ENCODE peak calls at places on chromosomes 11 and 22, in ten cellular contexts. One of them, this sample, is unnamed.

GRCh38 chr22:27139935-27140493 is 482.6 kb downstream of the MIAT start:
- DNase-seq in epithelial cell of proximal tubule: no peak
- DNase-seq in AG09309: peak
- DNase-seq in fibroblast of pulmonary artery: peak
- DNase-seq in epithelial cell of esophagus: peak
- DNase-seq in fibroblast of the aortic adventitia: peak
- DNase-seq in IMR-90: peak
- DNase-seq in HCT116: no peak
- DNase-seq in foreskin fibroblast: peak
- DNase-seq in NB4: no peak
- DNase-seq in this sample: no peak

GRCh38 chr11:131748146-131749050 is 378.0 kb downstream of the NTM start:
- DNase-seq in HCT116: no peak
- DNase-seq in foreskin fibroblast: peak
- DNase-seq in AG09309: no peak
- DNase-seq in NB4: peak
- DNase-seq in fibroblast of pulmonary artery: peak
- DNase-seq in epithelial cell of esophagus: peak
- DNase-seq in IMR-90: peak
- DNase-seq in fibroblast of the aortic adventitia: peak
- DNase-seq in epithelial cell of proximal tubule: no peak
- DNase-seq in this sample: no peak

GRCh38 chr22:49368221-49368975 is 459.3 kb downstream of the BRD1 start:
- DNase-seq in fibroblast of pulmonary artery: no peak
- DNase-seq in NB4: no peak
- DNase-seq in IMR-90: no peak
- DNase-seq in epithelial cell of proximal tubule: no peak
- DNase-seq in HCT116: no peak
- DNase-seq in foreskin fibroblast: no peak
- DNase-seq in AG09309: no peak
- DNase-seq in epithelial cell of esophagus: no peak
- DNase-seq in fibroblast of the aortic adventitia: no peak
- DNase-seq in this sample: peak

GRCh38 chr11:8766043-8766992 is 83.7 kb downstream of the RPL27A start:
- DNase-seq in IMR-90: peak
- DNase-seq in epithelial cell of proximal tubule: no peak
- DNase-seq in fibroblast of the aortic adventitia: no peak
- DNase-seq in epithelial cell of esophagus: peak
- DNase-seq in HCT116: no peak
- DNase-seq in foreskin fibroblast: peak
- DNase-seq in NB4: no peak
- DNase-seq in AG09309: no peak
- DNase-seq in fibroblast of pulmonary artery: no peak
- DNase-seq in this sample: no peak

GRCh38 chr11:35567737-35568465 is 42.5 kb upstream of the PAMR1 start:
- DNase-seq in foreskin fibroblast: no peak
- DNase-seq in fibroblast of the aortic adventitia: no peak
- DNase-seq in fibroblast of pulmonary artery: no peak
- DNase-seq in epithelial cell of proximal tubule: no peak
- DNase-seq in AG09309: no peak
- DNase-seq in HCT116: no peak
- DNase-seq in NB4: no peak
- DNase-seq in IMR-90: peak
- DNase-seq in epithelial cell of esophagus: peak
- DNase-seq in this sample: no peak

GRCh38 chr11:27699926-27700350 is 317 bp downstream of the BDNF start:
- DNase-seq in IMR-90: no peak
- DNase-seq in NB4: no peak
- DNase-seq in HCT116: no peak
- DNase-seq in AG09309: no peak
- DNase-seq in fibroblast of pulmonary artery: no peak
- DNase-seq in epithelial cell of proximal tubule: no peak
- DNase-seq in foreskin fibroblast: peak
- DNase-seq in epithelial cell of esophagus: no peak
- DNase-seq in fibroblast of the aortic adventitia: no peak
- DNase-seq in this sample: peak

GRCh38 chr22:39567135-39567946 is 3.2 kb upstream of the CACNA1I start:
- DNase-seq in IMR-90: no peak
- DNase-seq in epithelial cell of esophagus: peak
- DNase-seq in HCT116: no peak
- DNase-seq in epithelial cell of proximal tubule: no peak
- DNase-seq in foreskin fibroblast: no peak
- DNase-seq in AG09309: no peak
- DNase-seq in NB4: no peak
- DNase-seq in fibroblast of pulmonary artery: no peak
- DNase-seq in fibroblast of the aortic adventitia: no peak
- DNase-seq in this sample: no peak

GRCh38 chr11:110295086-110295485 is 1.3 kb downstream of the RDX start:
- DNase-seq in AG09309: no peak
- DNase-seq in foreskin fibroblast: no peak
- DNase-seq in IMR-90: no peak
- DNase-seq in epithelial cell of esophagus: no peak
- DNase-seq in epithelial cell of proximal tubule: no peak
- DNase-seq in NB4: no peak
- DNase-seq in HCT116: no peak
- DNase-seq in fibroblast of the aortic adventitia: no peak
- DNase-seq in fibroblast of pulmonary artery: no peak
- DNase-seq in this sample: no peak

GRCh38 chr11:64285885-64286800 is 495 bp downstream of the GPR137 start:
- DNase-seq in AG09309: no peak
- DNase-seq in foreskin fibroblast: no peak
- DNase-seq in fibroblast of the aortic adventitia: no peak
- DNase-seq in HCT116: no peak
- DNase-seq in IMR-90: no peak
- DNase-seq in epithelial cell of proximal tubule: no peak
- DNase-seq in NB4: peak
- DNase-seq in epithelial cell of esophagus: no peak
- DNase-seq in fibroblast of pulmonary artery: no peak
- DNase-seq in this sample: no peak
- TF ChIP-seq CTCF in AG09309: no peak
- TF ChIP-seq CTCF in foreskin fibroblast: no peak
- TF ChIP-seq CTCF in fibroblast of the aortic adventitia: no peak
- TF ChIP-seq CTCF in HCT116: peak
- TF ChIP-seq CTCF in IMR-90: no peak
- TF ChIP-seq CTCF in epithelial cell of proximal tubule: peak
- TF ChIP-seq CTCF in NB4: peak
- TF ChIP-seq CTCF in epithelial cell of esophagus: no peak
- TF ChIP-seq CTCF in fibroblast of pulmonary artery: peak
- TF ChIP-seq CTCF in this sample: no peak

DNA sequence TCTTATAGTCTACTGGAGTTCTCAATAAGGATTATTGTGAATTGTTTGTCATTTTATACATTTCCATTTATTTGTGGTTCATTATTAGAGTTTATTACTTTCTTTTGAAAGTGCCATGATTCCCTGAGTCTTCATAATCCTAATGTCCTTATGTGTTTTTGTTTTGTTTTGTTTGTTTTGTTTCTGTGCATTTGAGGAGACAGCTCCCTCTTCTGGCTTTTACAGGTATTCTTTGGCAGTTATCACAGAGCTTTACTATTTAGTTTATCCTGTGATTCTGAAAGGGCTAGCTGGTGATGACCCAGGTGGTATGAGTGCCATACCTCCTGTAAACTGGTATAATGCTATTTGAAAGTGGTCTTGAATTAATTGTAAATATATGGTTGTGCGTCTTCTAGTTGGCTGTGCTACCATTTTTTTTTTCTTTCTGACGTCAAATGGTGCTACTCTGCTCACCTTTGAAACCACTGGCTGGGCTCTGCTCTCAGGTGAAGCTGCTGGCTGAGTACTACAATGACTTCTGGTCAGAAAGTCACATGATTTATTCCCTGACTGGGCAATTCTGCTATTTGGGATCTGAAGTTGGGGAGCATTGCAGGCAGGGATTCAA is 751.2 kb downstream of the JRKL start:
- DNase-seq in epithelial cell of esophagus: peak
- DNase-seq in IMR-90: no peak
- DNase-seq in foreskin fibroblast: peak
- DNase-seq in fibroblast of pulmonary artery: peak
- DNase-seq in NB4: peak
- DNase-seq in HCT116: no peak
- DNase-seq in AG09309: no peak
- DNase-seq in fibroblast of the aortic adventitia: no peak
- DNase-seq in epithelial cell of proximal tubule: no peak
- DNase-seq in this sample: no peak
- TF ChIP-seq CTCF in epithelial cell of esophagus: peak
- TF ChIP-seq CTCF in IMR-90: peak
- TF ChIP-seq CTCF in foreskin fibroblast: peak
- TF ChIP-seq CTCF in fibroblast of pulmonary artery: peak
- TF ChIP-seq CTCF in NB4: peak
- TF ChIP-seq CTCF in HCT116: peak
- TF ChIP-seq CTCF in AG09309: no peak
- TF ChIP-seq CTCF in fibroblast of the aortic adventitia: no peak
- TF ChIP-seq CTCF in epithelial cell of proximal tubule: peak
- TF ChIP-seq CTCF in this sample: peak

GRCh38 chr22:34975721-34976120 is 90.2 kb upstream of the ISX start:
- DNase-seq in HCT116: no peak
- DNase-seq in NB4: peak
- DNase-seq in fibroblast of the aortic adventitia: no peak
- DNase-seq in epithelial cell of esophagus: no peak
- DNase-seq in IMR-90: no peak
- DNase-seq in foreskin fibroblast: no peak
- DNase-seq in epithelial cell of proximal tubule: no peak
- DNase-seq in AG09309: no peak
- DNase-seq in fibroblast of pulmonary artery: no peak
- DNase-seq in this sample: no peak
- TF ChIP-seq CTCF in HCT116: peak
- TF ChIP-seq CTCF in NB4: peak
- TF ChIP-seq CTCF in fibroblast of the aortic adventitia: no peak
- TF ChIP-seq CTCF in epithelial cell of esophagus: no peak
- TF ChIP-seq CTCF in IMR-90: no peak
- TF ChIP-seq CTCF in foreskin fibroblast: peak
- TF ChIP-seq CTCF in epithelial cell of proximal tubule: peak
- TF ChIP-seq CTCF in AG09309: no peak
- TF ChIP-seq CTCF in fibroblast of pulmonary artery: no peak
- TF ChIP-seq CTCF in this sample: peak

DNA sequence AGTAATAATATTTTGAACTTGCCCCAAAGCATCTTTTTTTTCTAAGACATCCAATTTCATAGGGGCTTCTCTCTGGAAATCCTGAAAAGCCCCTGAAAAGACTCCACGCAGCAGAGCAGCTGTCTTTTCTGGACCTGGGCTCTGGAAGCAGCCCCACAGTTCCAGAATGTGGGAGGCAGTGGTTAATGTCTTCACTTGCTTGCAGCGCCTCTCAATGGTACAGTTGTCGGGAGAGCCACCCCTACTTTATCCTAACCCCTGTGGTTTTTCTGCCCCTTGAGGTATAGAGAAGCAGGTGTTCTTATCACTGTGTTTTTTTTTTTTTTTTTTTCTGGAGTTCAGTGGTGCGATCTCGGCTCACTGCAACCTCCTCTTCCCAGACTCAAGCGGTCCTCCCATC is 83.3 kb upstream of the SORL1-AS1 start:
- DNase-seq in foreskin fibroblast: no peak
- DNase-seq in NB4: no peak
- DNase-seq in epithelial cell of esophagus: no peak
- DNase-seq in fibroblast of the aortic adventitia: no peak
- DNase-seq in AG09309: no peak
- DNase-seq in HCT116: no peak
- DNase-seq in epithelial cell of proximal tubule: no peak
- DNase-seq in fibroblast of pulmonary artery: no peak
- DNase-seq in IMR-90: no peak
- DNase-seq in this sample: no peak
- TF ChIP-seq CTCF in foreskin fibroblast: no peak
- TF ChIP-seq CTCF in NB4: no peak
- TF ChIP-seq CTCF in epithelial cell of esophagus: no peak
- TF ChIP-seq CTCF in fibroblast of the aortic adventitia: no peak
- TF ChIP-seq CTCF in AG09309: no peak
- TF ChIP-seq CTCF in HCT116: no peak
- TF ChIP-seq CTCF in epithelial cell of proximal tubule: no peak
- TF ChIP-seq CTCF in fibroblast of pulmonary artery: no peak
- TF ChIP-seq CTCF in IMR-90: no peak
- TF ChIP-seq CTCF in this sample: no peak

GRCh38 chr11:33835143-33835878 is 56.6 kb downstream of the LMO2 start:
- DNase-seq in IMR-90: peak
- DNase-seq in fibroblast of the aortic adventitia: peak
- DNase-seq in foreskin fibroblast: peak
- DNase-seq in fibroblast of pulmonary artery: peak
- DNase-seq in epithelial cell of proximal tubule: peak
- DNase-seq in AG09309: peak
- DNase-seq in epithelial cell of esophagus: peak
- DNase-seq in HCT116: peak
- DNase-seq in NB4: peak
- DNase-seq in this sample: no peak
- TF ChIP-seq CTCF in IMR-90: peak
- TF ChIP-seq CTCF in fibroblast of the aortic adventitia: peak
- TF ChIP-seq CTCF in foreskin fibroblast: peak
- TF ChIP-seq CTCF in fibroblast of pulmonary artery: peak
- TF ChIP-seq CTCF in epithelial cell of proximal tubule: peak
- TF ChIP-seq CTCF in AG09309: peak
- TF ChIP-seq CTCF in epithelial cell of esophagus: no peak
- TF ChIP-seq CTCF in HCT116: peak
- TF ChIP-seq CTCF in NB4: no peak
- TF ChIP-seq CTCF in this sample: peak

DNA sequence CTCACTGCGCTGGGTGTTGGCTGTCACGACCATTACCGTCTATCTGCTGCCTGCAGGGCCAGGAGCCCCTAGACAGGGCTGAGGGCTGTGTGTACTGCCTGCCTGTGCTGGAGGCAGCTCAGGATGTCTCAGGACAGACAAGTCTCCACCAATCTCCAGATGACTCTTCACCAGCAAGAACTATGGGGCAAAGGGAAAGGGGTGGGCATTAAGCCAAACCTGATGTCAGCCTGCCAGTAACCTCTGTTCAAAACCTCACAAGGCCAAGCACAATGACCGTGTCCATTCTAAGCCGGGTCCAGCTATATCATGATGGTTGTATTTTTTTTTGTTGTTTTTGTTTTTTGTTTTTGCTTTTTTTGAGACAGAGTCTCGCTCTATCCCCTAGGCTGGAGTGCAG is 31.6 kb downstream of the MAFF start:
- DNase-seq in IMR-90: peak
- DNase-seq in epithelial cell of esophagus: peak
- DNase-seq in fibroblast of the aortic adventitia: peak
- DNase-seq in HCT116: no peak
- DNase-seq in epithelial cell of proximal tubule: no peak
- DNase-seq in NB4: no peak
- DNase-seq in AG09309: no peak
- DNase-seq in foreskin fibroblast: peak
- DNase-seq in fibroblast of pulmonary artery: peak
- DNase-seq in this sample: no peak
- TF ChIP-seq CTCF in IMR-90: no peak
- TF ChIP-seq CTCF in epithelial cell of esophagus: no peak
- TF ChIP-seq CTCF in fibroblast of the aortic adventitia: no peak
- TF ChIP-seq CTCF in HCT116: no peak
- TF ChIP-seq CTCF in epithelial cell of proximal tubule: no peak
- TF ChIP-seq CTCF in NB4: no peak
- TF ChIP-seq CTCF in AG09309: no peak
- TF ChIP-seq CTCF in foreskin fibroblast: no peak
- TF ChIP-seq CTCF in fibroblast of pulmonary artery: no peak
- TF ChIP-seq CTCF in this sample: no peak

DNA sequence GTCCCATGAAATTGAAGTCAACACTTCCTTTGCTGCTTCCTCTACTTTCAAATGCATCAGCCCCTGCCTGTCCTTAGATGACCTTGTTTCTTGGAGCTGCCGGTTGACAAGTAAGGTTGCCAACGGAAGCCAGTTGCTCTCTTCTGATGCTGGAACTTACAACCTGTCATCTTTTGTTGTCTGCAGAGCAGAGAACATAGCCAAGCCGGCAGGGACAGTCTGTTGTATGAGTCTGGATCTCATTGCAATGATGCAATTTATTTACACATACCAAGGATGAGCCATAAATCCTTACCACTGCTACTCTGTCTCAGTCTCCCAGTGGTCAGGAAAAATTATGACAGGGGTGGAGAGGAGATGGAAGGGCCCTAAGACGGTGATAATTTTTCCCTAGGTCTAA is 151.4 kb downstream of the BLID start:
- DNase-seq in epithelial cell of esophagus: peak
- DNase-seq in epithelial cell of proximal tubule: no peak
- DNase-seq in fibroblast of the aortic adventitia: peak
- DNase-seq in AG09309: no peak
- DNase-seq in foreskin fibroblast: peak
- DNase-seq in HCT116: no peak
- DNase-seq in fibroblast of pulmonary artery: peak
- DNase-seq in IMR-90: peak
- DNase-seq in NB4: no peak
- DNase-seq in this sample: no peak
- TF ChIP-seq CTCF in epithelial cell of esophagus: no peak
- TF ChIP-seq CTCF in epithelial cell of proximal tubule: no peak
- TF ChIP-seq CTCF in fibroblast of the aortic adventitia: no peak
- TF ChIP-seq CTCF in AG09309: peak
- TF ChIP-seq CTCF in foreskin fibroblast: no peak
- TF ChIP-seq CTCF in HCT116: no peak
- TF ChIP-seq CTCF in fibroblast of pulmonary artery: no peak
- TF ChIP-seq CTCF in IMR-90: peak
- TF ChIP-seq CTCF in NB4: no peak
- TF ChIP-seq CTCF in this sample: no peak